ENCODE peak calls at places on chromosomes 1 and 21, in ten cellular contexts. One of them, this sample, is unnamed.

GRCh38 chr1:111097356-111098099 is 42.4 kb downstream of the DRAM2 start:
- DNase-seq in Daoy: no peak
- DNase-seq in GM18507: no peak
- DNase-seq in SK-N-DZ: no peak
- DNase-seq in C1 segment of cervical spinal cord: no peak
- DNase-seq in cardiac muscle cell: no peak
- DNase-seq in stimulated activated naive CD8-positive, alpha-beta T cell treated with anti-CD3 and anti-CD28 coated beads, Interleukin-15, Interleukin-2, amounts not matched to agents 100 U/mL and 50 U/mL, for 24 hours: no peak
- DNase-seq in pancreas: no peak
- DNase-seq in HTR-8/SVneo: no peak
- DNase-seq in stimulated activated CD4-positive, alpha-beta T cell treated with anti-CD3 and anti-CD28 coated beads, Interleukin-15, amount 100 ng/mL, for 1 hour: no peak
- DNase-seq in this sample: no peak

GRCh38 chr1:41006942-41007865 is 14.3 kb downstream of the SLFNL1 start:
- DNase-seq in Daoy: no peak
- DNase-seq in GM18507: no peak
- DNase-seq in SK-N-DZ: no peak
- DNase-seq in C1 segment of cervical spinal cord: no peak
- DNase-seq in cardiac muscle cell: no peak
- DNase-seq in stimulated activated naive CD8-positive, alpha-beta T cell treated with anti-CD3 and anti-CD28 coated beads, Interleukin-15, Interleukin-2, amounts not matched to agents 100 U/mL and 50 U/mL, for 24 hours: no peak
- DNase-seq in pancreas: no peak
- DNase-seq in HTR-8/SVneo: no peak
- DNase-seq in stimulated activated CD4-positive, alpha-beta T cell treated with anti-CD3 and anti-CD28 coated beads, Interleukin-15, amount 100 ng/mL, for 1 hour: no peak
- DNase-seq in this sample: no peak

GRCh38 chr1:214993419-214993818 is 89.1 kb upstream of the KCNK2 start:
- DNase-seq in Daoy: no peak
- DNase-seq in GM18507: no peak
- DNase-seq in SK-N-DZ: no peak
- DNase-seq in C1 segment of cervical spinal cord: no peak
- DNase-seq in cardiac muscle cell: no peak
- DNase-seq in stimulated activated naive CD8-positive, alpha-beta T cell treated with anti-CD3 and anti-CD28 coated beads, Interleukin-15, Interleukin-2, amounts not matched to agents 100 U/mL and 50 U/mL, for 24 hours: no peak
- DNase-seq in pancreas: no peak
- DNase-seq in HTR-8/SVneo: no peak
- DNase-seq in stimulated activated CD4-positive, alpha-beta T cell treated with anti-CD3 and anti-CD28 coated beads, Interleukin-15, amount 100 ng/mL, for 1 hour: no peak
- DNase-seq in this sample: no peak

GRCh38 chr21:16318651-16319300 is 589.0 kb downstream of the USP25 start:
- DNase-seq in Daoy: no peak
- DNase-seq in GM18507: no peak
- DNase-seq in SK-N-DZ: no peak
- DNase-seq in C1 segment of cervical spinal cord: no peak
- DNase-seq in cardiac muscle cell: no peak
- DNase-seq in stimulated activated naive CD8-positive, alpha-beta T cell treated with anti-CD3 and anti-CD28 coated beads, Interleukin-15, Interleukin-2, amounts not matched to agents 100 U/mL and 50 U/mL, for 24 hours: no peak
- DNase-seq in pancreas: no peak
- DNase-seq in HTR-8/SVneo: no peak
- DNase-seq in stimulated activated CD4-positive, alpha-beta T cell treated with anti-CD3 and anti-CD28 coated beads, Interleukin-15, amount 100 ng/mL, for 1 hour: no peak
- DNase-seq in this sample: no peak

GRCh38 chr1:52238887-52239707 is 97.2 kb downstream of the ZFYVE9 start:
- DNase-seq in Daoy: no peak
- DNase-seq in GM18507: no peak
- DNase-seq in SK-N-DZ: no peak
- DNase-seq in C1 segment of cervical spinal cord: no peak
- DNase-seq in cardiac muscle cell: no peak
- DNase-seq in stimulated activated naive CD8-positive, alpha-beta T cell treated with anti-CD3 and anti-CD28 coated beads, Interleukin-15, Interleukin-2, amounts not matched to agents 100 U/mL and 50 U/mL, for 24 hours: no peak
- DNase-seq in pancreas: no peak
- DNase-seq in HTR-8/SVneo: no peak
- DNase-seq in stimulated activated CD4-positive, alpha-beta T cell treated with anti-CD3 and anti-CD28 coated beads, Interleukin-15, amount 100 ng/mL, for 1 hour: no peak
- DNase-seq in this sample: no peak

GRCh38 chr1:20372676-20373075 is 82.0 kb downstream of the VWA5B1 start:
- DNase-seq in Daoy: no peak
- DNase-seq in GM18507: no peak
- DNase-seq in SK-N-DZ: no peak
- DNase-seq in C1 segment of cervical spinal cord: no peak
- DNase-seq in cardiac muscle cell: no peak
- DNase-seq in stimulated activated naive CD8-positive, alpha-beta T cell treated with anti-CD3 and anti-CD28 coated beads, Interleukin-15, Interleukin-2, amounts not matched to agents 100 U/mL and 50 U/mL, for 24 hours: no peak
- DNase-seq in pancreas: no peak
- DNase-seq in HTR-8/SVneo: no peak
- DNase-seq in stimulated activated CD4-positive, alpha-beta T cell treated with anti-CD3 and anti-CD28 coated beads, Interleukin-15, amount 100 ng/mL, for 1 hour: no peak
- DNase-seq in this sample: no peak

GRCh38 chr1:17984510-17985085 is 123.0 kb upstream of the IGSF21 start:
- DNase-seq in Daoy: peak; percentile 53
- DNase-seq in GM18507: peak; percentile 17
- DNase-seq in SK-N-DZ: peak; percentile 3
- DNase-seq in C1 segment of cervical spinal cord: no peak
- DNase-seq in cardiac muscle cell: peak; percentile 47
- DNase-seq in stimulated activated naive CD8-positive, alpha-beta T cell treated with anti-CD3 and anti-CD28 coated beads, Interleukin-15, Interleukin-2, amounts not matched to agents 100 U/mL and 50 U/mL, for 24 hours: peak; percentile 34
- DNase-seq in pancreas: peak; percentile 8
- DNase-seq in HTR-8/SVneo: no peak
- DNase-seq in stimulated activated CD4-positive, alpha-beta T cell treated with anti-CD3 and anti-CD28 coated beads, Interleukin-15, amount 100 ng/mL, for 1 hour: no peak
- DNase-seq in this sample: no peak

GRCh38 chr1:162873671-162874666 is 13.0 kb upstream of the CCDC190 start:
- DNase-seq in Daoy: peak; percentile 83
- DNase-seq in GM18507: no peak
- DNase-seq in SK-N-DZ: no peak
- DNase-seq in C1 segment of cervical spinal cord: no peak
- DNase-seq in cardiac muscle cell: no peak
- DNase-seq in stimulated activated naive CD8-positive, alpha-beta T cell treated with anti-CD3 and anti-CD28 coated beads, Interleukin-15, Interleukin-2, amounts not matched to agents 100 U/mL and 50 U/mL, for 24 hours: no peak
- DNase-seq in pancreas: no peak
- DNase-seq in HTR-8/SVneo: no peak
- DNase-seq in stimulated activated CD4-positive, alpha-beta T cell treated with anti-CD3 and anti-CD28 coated beads, Interleukin-15, amount 100 ng/mL, for 1 hour: no peak
- DNase-seq in this sample: no peak

GRCh38 chr1:112319371-112320034 is 76.5 kb upstream of the CTTNBP2NL start:
- DNase-seq in Daoy: no peak
- DNase-seq in GM18507: no peak
- DNase-seq in SK-N-DZ: no peak
- DNase-seq in C1 segment of cervical spinal cord: no peak
- DNase-seq in cardiac muscle cell: no peak
- DNase-seq in stimulated activated naive CD8-positive, alpha-beta T cell treated with anti-CD3 and anti-CD28 coated beads, Interleukin-15, Interleukin-2, amounts not matched to agents 100 U/mL and 50 U/mL, for 24 hours: no peak
- DNase-seq in pancreas: no peak
- DNase-seq in HTR-8/SVneo: no peak
- DNase-seq in stimulated activated CD4-positive, alpha-beta T cell treated with anti-CD3 and anti-CD28 coated beads, Interleukin-15, amount 100 ng/mL, for 1 hour: no peak
- DNase-seq in this sample: no peak

GRCh38 chr1:15283500-15283899 is 36.5 kb downstream of the FHAD1 start:
- DNase-seq in Daoy: peak; percentile 79
- DNase-seq in GM18507: no peak
- DNase-seq in SK-N-DZ: no peak
- DNase-seq in C1 segment of cervical spinal cord: no peak
- DNase-seq in cardiac muscle cell: no peak
- DNase-seq in stimulated activated naive CD8-positive, alpha-beta T cell treated with anti-CD3 and anti-CD28 coated beads, Interleukin-15, Interleukin-2, amounts not matched to agents 100 U/mL and 50 U/mL, for 24 hours: no peak
- DNase-seq in pancreas: no peak
- DNase-seq in HTR-8/SVneo: peak; percentile 51
- DNase-seq in stimulated activated CD4-positive, alpha-beta T cell treated with anti-CD3 and anti-CD28 coated beads, Interleukin-15, amount 100 ng/mL, for 1 hour: no peak
- DNase-seq in this sample: no peak

GRCh38 chr1:43062527-43063080 is 103.9 kb upstream of the SLC2A1 start:
- DNase-seq in Daoy: no peak
- DNase-seq in GM18507: no peak
- DNase-seq in SK-N-DZ: no peak
- DNase-seq in C1 segment of cervical spinal cord: no peak
- DNase-seq in cardiac muscle cell: no peak
- DNase-seq in stimulated activated naive CD8-positive, alpha-beta T cell treated with anti-CD3 and anti-CD28 coated beads, Interleukin-15, Interleukin-2, amounts not matched to agents 100 U/mL and 50 U/mL, for 24 hours: no peak
- DNase-seq in pancreas: no peak
- DNase-seq in HTR-8/SVneo: no peak
- DNase-seq in stimulated activated CD4-positive, alpha-beta T cell treated with anti-CD3 and anti-CD28 coated beads, Interleukin-15, amount 100 ng/mL, for 1 hour: no peak
- DNase-seq in this sample: no peak

GRCh38 chr1:95640746-95641145 is 406.7 kb downstream of the RWDD3 start:
- DNase-seq in Daoy: no peak
- DNase-seq in GM18507: no peak
- DNase-seq in SK-N-DZ: no peak
- DNase-seq in C1 segment of cervical spinal cord: peak; percentile 11
- DNase-seq in cardiac muscle cell: peak; percentile 46
- DNase-seq in stimulated activated naive CD8-positive, alpha-beta T cell treated with anti-CD3 and anti-CD28 coated beads, Interleukin-15, Interleukin-2, amounts not matched to agents 100 U/mL and 50 U/mL, for 24 hours: no peak
- DNase-seq in pancreas: peak; percentile 45
- DNase-seq in HTR-8/SVneo: no peak
- DNase-seq in stimulated activated CD4-positive, alpha-beta T cell treated with anti-CD3 and anti-CD28 coated beads, Interleukin-15, amount 100 ng/mL, for 1 hour: no peak
- DNase-seq in this sample: no peak

This sample was measured in posterior cingulate gyrus.